ENCODE peak calls at places on chromosomes 6 and 20, in four cellular contexts. M, Q, W and L are unnamed samples.
A peak's percentile ranks its signal among the peaks of the same experiment; 100 is the strongest.

GRCh38 chr20:34921436-34921835 is 34.2 kb downstream of the GSS start:
- DNase-seq in Q (no peak), M (no peak), W (no peak), L (no peak)

GRCh38 chr6:157283900-157284737 is 39.2 kb downstream of the TMEM242 start:
- DNase-seq in W (no peak), Q (no peak), M (no peak), L (no peak)

GRCh38 chr6:107699191-107700015 is 124.7 kb downstream of the SCML4 start:
- DNase-seq in Q (no peak), W (no peak), M (no peak), L (no peak)

GRCh38 chr6:2855061-2855519 is 13.4 kb upstream of the SERPINB1 start:
- DNase-seq in Q (no peak), W (no peak), M (no peak), L (no peak)

GRCh38 chr6:135537782-135538301 is 40.3 kb upstream of the AHI1 start:
- DNase-seq in Q (no peak), W (no peak), M (no peak), L (peak; percentile 20)

GRCh38 chr20:50309280-50309763 is 118.7 kb downstream of the CEBPB start:
- DNase-seq in W (no peak), M (no peak), Q (no peak), L (peak; percentile 85)

GRCh38 chr20:6924681-6925080 is 157.2 kb downstream of the BMP2 start:
- DNase-seq in M (no peak), Q (no peak), W (no peak), L (no peak)

GRCh38 chr20:22374678-22375590 is 209.4 kb downstream of the FOXA2 start:
- DNase-seq in Q (no peak), M (no peak), W (no peak), L (no peak)

GRCh38 chr6:74369556-74369993 is 673.6 kb downstream of the CD109 start:
- DNase-seq in M (no peak), W (no peak), Q (no peak), L (no peak)

GRCh38 chr6:70371454-70372105 is 41.7 kb upstream of the FAM135A start:
- DNase-seq in M (no peak), Q (peak; percentile 50), W (peak; percentile 70), L (peak; percentile 72)

GRCh38 chr6:125750692-125751333 is 1.4 kb downstream of the HEY2 start:
- DNase-seq in Q (no peak), M (no peak), W (no peak), L (no peak)

GRCh38 chr6:107574856-107575255 is 84.9 kb downstream of the SOBP start:
- DNase-seq in W (no peak), M (no peak), Q (no peak), L (no peak)

GRCh38 chr20:33092361-33092760 is 12.9 kb downstream of the BPIFB4 start:
- DNase-seq in Q (no peak), M (no peak), W (no peak), L (no peak)

GRCh38 chr6:42269553-42269952 is 51.9 kb upstream of the MRPS10 start:
- DNase-seq in W (no peak), Q (no peak), M (no peak), L (no peak)

GRCh38 chr6:106084106-106084963 is 1.8 kb upstream of the PRDM1 start:
- DNase-seq in M (peak; percentile 64), Q (peak; percentile 42), W (peak; percentile 7), L (peak; percentile 92)

GRCh38 chr20:57693670-57694329 is 16.0 kb downstream of the PMEPA1 start:
- DNase-seq in M (no peak), W (no peak), Q (no peak), L (no peak)

GRCh38 chr6:163533443-163533842 is 118.9 kb downstream of the QKI start:
- DNase-seq in M (no peak), Q (no peak), W (peak; percentile 73), L (peak; percentile 35)

GRCh38 chr6:44667668-44668390 is 280.3 kb downstream of the CDC5L start:
- DNase-seq in M (peak; percentile 75), W (peak; percentile 39), Q (peak; percentile 60), L (peak; percentile 18)

GRCh38 chr6:61217714-61218113 is 1068.3 kb downstream of the KHDRBS2 start:
- DNase-seq in W (no peak), Q (no peak), M (no peak), L (no peak)

GRCh38 chr6:159168536-159169192 is 536 bp upstream of the FNDC1 start:
- DNase-seq in W (peak; percentile 11), M (peak; percentile 78), Q (peak; percentile 30), L (peak; percentile 48)

GRCh38 chr6:106692823-106693216 is 63.4 kb downstream of the QRSL1 start:
- DNase-seq in Q (no peak), W (no peak), M (no peak), L (no peak)

GRCh38 chr20:2750343-2751251 is 49.8 kb downstream of the CPXM1 start:
- DNase-seq in Q (peak; percentile 40), M (peak; percentile 80), W (peak; percentile 59), L (peak; percentile 78)

GRCh38 chr6:30169658-30170614 is 6.6 kb downstream of the TRIM15 start:
- DNase-seq in W (peak; percentile 68), M (no peak), Q (peak; percentile 73), L (peak; percentile 33)

GRCh38 chr6:165663283-165663735 is 268 bp upstream of the PDE10A start:
- DNase-seq in Q (no peak), W (no peak), M (peak; percentile 66), L (peak; percentile 38)

GRCh38 chr6:122297010-122297409 is 102.4 kb upstream of the HSF2 start:
- DNase-seq in Q (no peak), W (no peak), M (no peak), L (no peak)

GRCh38 chr6:32086661-32087573 is 22.2 kb downstream of the TNXB start:
- DNase-seq in Q (no peak), W (peak; percentile 27), M (peak; percentile 63), L (no peak)

GRCh38 chr6:159899994-159900745 is 9.4 kb downstream of the MAS1 start:
- DNase-seq in M (no peak), W (no peak), Q (no peak), L (peak; percentile 70)

GRCh38 chr20:48823960-48824497 is 3.8 kb downstream of the PREX1 start:
- DNase-seq in Q (no peak), M (no peak), W (no peak), L (no peak)

GRCh38 chr20:39152126-39152525 is 190.0 kb downstream of the DHX35 start:
- DNase-seq in W (peak; percentile 89), M (no peak), Q (no peak), L (no peak)

GRCh38 chr6:134753001-134753400 is 196.9 kb downstream of the ALDH8A1 start:
- DNase-seq in Q (no peak), W (no peak), M (no peak), L (no peak)

GRCh38 chr6:24981385-24981758 is 45.6 kb upstream of the RIPOR2 start:
- DNase-seq in M (peak; percentile 61), W (no peak), Q (no peak), L (no peak)

GRCh38 chr20:39893013-39893685 is 795.9 kb downstream of the MAFB start:
- DNase-seq in W (no peak), Q (no peak), M (no peak), L (no peak)

GRCh38 chr20:32973077-32973717 is 31.0 kb downstream of the SUN5 start:
- DNase-seq in M (peak; percentile 47), Q (no peak), W (no peak), L (no peak)

DNA sequence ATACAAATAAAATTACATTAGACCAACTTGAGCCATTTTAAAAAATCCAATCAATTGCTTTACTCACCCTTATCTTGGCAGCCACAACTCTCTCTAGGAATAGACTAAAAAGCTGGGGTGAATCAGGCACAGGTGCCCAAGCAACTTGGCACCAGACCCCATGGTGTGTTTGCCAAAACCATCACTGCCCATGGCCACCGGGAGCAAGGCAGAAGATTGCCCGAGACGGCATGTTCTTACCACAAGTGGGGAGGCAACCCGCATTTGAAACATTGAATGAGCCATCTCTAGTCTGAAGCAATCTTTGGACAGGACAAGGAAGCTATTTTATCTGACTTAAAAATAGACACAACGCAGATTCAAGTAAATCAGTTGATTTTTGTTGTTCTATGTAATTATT is 69.0 kb downstream of the SMLR1 start:
- DNase-seq in M (no peak), W (no peak), Q (no peak), L (no peak)
- TF ChIP-seq USF2 in M (no peak), W (no peak), Q (no peak), L (no peak)

DNA sequence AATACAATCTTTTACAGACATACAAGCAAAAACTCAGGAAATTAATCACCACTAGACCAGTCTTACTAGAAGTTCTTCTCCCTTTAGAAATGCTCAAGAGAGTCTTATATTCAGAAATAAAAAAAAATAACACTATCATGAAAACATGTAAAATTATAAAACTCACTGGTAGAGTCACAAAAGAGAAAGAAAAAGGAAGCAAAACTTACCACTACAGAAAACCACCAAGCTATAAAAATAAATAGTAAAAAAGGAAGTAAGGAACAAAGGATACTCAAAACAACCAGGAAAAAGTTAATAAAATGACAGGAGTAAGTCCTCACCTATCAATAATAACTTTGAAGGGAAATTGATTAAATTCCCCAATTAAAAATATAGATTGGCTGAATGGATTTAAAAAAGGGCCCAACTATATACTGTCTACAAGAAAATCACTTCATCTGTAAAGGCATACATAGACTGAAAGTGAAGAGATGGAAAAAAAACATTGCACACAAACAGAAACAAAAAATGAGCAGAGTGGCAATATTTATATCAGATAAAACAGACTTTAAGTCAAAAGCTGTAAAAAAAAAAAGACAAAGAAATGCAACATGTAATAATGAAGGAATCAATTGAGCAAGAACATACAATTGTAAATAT is 489.5 kb downstream of the KIF16B start:
- DNase-seq in W (no peak), M (no peak), Q (no peak), L (no peak)
- TF ChIP-seq PHF8 in W (no peak), M (no peak), Q (no peak), L (no peak)

DNA sequence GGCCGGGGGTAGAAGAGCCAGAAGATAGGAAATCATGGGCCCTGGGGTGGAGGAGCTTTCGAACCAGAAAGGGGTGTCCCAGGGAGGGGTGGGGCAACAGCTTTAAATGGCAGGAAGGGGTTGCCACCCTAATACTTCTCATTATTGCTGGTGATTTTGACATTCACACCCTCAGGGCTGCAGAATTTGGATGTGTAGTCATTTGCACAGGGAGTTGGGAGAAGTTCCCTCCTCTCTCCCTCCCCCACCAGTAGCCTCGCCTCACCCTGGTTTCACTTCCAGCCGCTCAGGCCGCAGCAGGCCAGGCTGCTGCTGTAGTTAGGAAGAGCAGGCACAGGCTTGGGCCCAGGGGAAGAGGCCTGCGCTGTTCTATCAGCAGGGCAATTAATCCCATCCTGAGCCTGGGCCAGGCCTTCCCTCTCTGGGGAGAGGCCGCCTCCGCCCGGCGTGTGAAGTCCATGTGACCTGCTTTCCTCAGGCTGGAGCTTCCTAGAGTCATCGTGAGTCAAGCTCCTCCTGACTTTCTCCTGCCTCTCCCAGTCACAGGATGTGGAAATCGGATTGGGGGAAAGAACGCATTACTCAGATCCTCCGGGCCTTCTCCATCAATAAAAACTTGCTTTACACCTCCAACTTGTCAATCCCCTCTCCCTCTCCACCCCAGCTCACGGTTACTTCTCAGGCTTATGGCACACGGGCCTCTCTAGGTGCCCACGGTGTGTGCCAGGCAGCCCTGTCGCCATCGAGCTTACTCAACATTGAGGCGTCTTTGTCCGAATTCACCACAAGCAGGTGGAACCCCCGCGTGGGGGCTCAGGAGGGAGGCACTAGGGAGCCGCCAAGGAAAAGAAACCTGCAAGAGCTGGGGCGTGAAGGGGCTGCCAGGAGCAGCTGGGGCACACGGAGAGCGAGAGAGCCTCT is 7.8 kb downstream of the ADTRP start:
- DNase-seq in M (peak; percentile 48), Q (no peak), W (no peak), L (peak; percentile 92)
- TF ChIP-seq USF2 in M (no peak), Q (peak; percentile 48), W (no peak), L (peak; percentile 75)

GRCh38 chr6:10960171-10960570 is 73.3 kb downstream of the SYCP2L start:
- DNase-seq in W (peak; percentile 29), Q (no peak), M (no peak), L (no peak)
- TF ChIP-seq PHF8 in W (no peak), Q (no peak), M (no peak), L (no peak)